ENCODE peak calls at places on chromosomes 2 and 18, in four cellular contexts. Z, X, K and V are unnamed samples.

GRCh38 chr18:45670281-45670962 is 53.6 kb upstream of the SLC14A1 start:
- DNase-seq in K (no peak), X (no peak), Z (no peak), V (peak; percentile 33)

GRCh38 chr2:158984554-158985207 is 16.2 kb downstream of the TANC1 start:
- DNase-seq in K (no peak), Z (peak; percentile 86), X (no peak), V (no peak)

GRCh38 chr2:45912109-45912508 is 260.6 kb downstream of the PRKCE start:
- DNase-seq in Z (no peak), X (no peak), K (no peak), V (no peak)

GRCh38 chr2:81324046-81324445 is 1019.5 kb upstream of the LRRTM1 start:
- DNase-seq in Z (peak; percentile 29), K (no peak), X (no peak), V (no peak)

GRCh38 chr18:26493021-26493420 is 55.3 kb downstream of the KCTD1 start:
- DNase-seq in X (no peak), K (no peak), Z (no peak), V (no peak)

GRCh38 chr2:199273043-199273647 is 184.6 kb downstream of the SATB2 start:
- DNase-seq in K (no peak), X (no peak), Z (no peak), V (no peak)

GRCh38 chr2:176121377-176122111 is 975 bp upstream of the HOXD9 start:
- DNase-seq in Z (no peak), X (no peak), K (no peak), V (no peak)

GRCh38 chr2:159713691-159714585 is 1.6 kb downstream of the MARCHF7 start:
- DNase-seq in K (no peak), X (no peak), Z (no peak), V (no peak)

GRCh38 chr2:32008811-32009478 is 1.9 kb downstream of the MEMO1 start:
- DNase-seq in K (no peak), X (peak; percentile 23), Z (no peak), V (no peak)

GRCh38 chr2:234003972-234004617 is 46.4 kb upstream of the SPP2 start:
- DNase-seq in Z (no peak), X (no peak), K (no peak), V (no peak)

DNA sequence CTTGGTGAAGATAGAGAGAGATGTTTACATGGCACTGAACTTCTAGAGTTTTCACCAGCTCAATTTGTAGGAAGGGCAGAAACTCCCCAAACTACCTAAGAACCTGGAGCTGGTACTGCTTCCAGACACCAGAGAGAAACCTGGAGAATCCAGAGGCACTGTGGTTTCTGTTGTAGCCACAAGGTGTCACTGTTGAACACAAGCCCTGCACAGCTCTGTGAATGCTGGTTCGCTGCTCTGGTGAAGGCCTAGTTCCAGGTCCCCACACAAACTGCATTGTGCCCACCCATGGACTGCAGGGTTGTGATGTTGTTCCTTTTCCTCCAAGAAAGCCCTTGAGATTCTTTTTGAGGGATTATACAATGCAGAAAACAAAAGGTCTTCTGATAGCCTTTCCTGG is 150.5 kb upstream of the HS6ST1 start:
- DNase-seq in K (no peak), Z (peak; percentile 27), X (no peak), V (no peak)
- TF ChIP-seq CTCF in K (no peak), Z (peak; percentile 86), X (peak; percentile 15), V (no peak)

GRCh38 chr18:77197073-77197472 is 52.6 kb upstream of the GALR1 start:
- DNase-seq in K (no peak), X (no peak), Z (peak; percentile 21), V (no peak)
- TF ChIP-seq CTCF in K (no peak), X (no peak), Z (peak; percentile 58), V (peak; percentile 2)

DNA sequence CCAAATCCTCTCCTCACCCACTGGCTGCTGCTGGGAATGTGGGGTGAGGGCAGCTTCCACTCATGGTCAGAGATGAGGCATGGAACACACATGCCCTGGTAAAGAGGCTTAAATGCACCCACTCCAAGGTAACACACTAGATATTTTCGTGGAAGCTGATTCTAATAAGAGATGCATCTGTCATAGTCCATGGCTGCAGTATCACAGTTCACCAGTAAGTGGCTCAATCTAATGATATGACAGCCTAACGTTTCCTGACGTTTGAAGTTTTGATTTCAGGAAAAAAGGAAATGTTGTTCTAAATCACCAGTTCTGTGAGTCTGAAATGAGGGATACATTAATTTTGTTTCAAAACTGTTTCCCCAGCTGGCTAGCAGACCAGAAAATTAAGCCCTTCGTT is 38.2 kb downstream of the LCT start:
- DNase-seq in K (no peak), X (no peak), Z (no peak), V (no peak)
- TF ChIP-seq CTCF in K (no peak), X (no peak), Z (peak; percentile 43), V (no peak)

GRCh38 chr18:48669991-48670750 is 131.3 kb downstream of the CTIF start:
- DNase-seq in K (no peak), Z (no peak), X (no peak), V (no peak)

GRCh38 chr18:48670751-48671560 is 132.1 kb downstream of the CTIF start:
- DNase-seq in Z (no peak), K (no peak), X (no peak), V (no peak)

GRCh38 chr18:48667276-48668254 is 128.7 kb downstream of the CTIF start:
- DNase-seq in K (no peak), Z (peak; percentile 60), X (no peak), V (peak; percentile 42)

GRCh38 chr18:48668466-48669179 is 129.8 kb downstream of the CTIF start:
- DNase-seq in X (no peak), Z (no peak), K (no peak), V (no peak)

DNA sequence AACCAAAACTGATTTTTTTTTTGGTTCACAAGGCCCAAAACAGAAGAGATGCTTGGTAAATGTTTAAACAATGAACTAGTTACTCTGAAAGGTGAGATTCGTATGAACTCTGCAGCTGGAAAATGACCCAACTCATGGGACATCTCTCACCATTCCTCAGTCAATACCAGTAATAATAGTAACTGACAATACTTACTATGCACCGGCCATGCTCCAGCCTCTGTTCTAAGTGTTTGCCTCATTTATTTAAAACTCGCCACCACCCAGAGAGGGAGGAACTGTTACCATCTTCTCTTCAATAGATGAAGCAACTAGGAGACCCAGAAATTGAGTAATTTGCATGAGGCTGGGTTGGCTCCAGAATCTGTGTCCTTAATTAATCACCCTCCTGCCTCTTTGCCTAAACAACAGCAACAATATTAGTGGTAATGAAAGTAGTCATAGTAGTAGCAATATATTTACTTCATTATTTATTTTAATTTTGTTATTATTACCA is 130.4 kb downstream of the CTIF start:
- DNase-seq in K (no peak), Z (no peak), X (no peak), V (no peak)
- TF ChIP-seq CTCF in K (no peak), Z (no peak), X (no peak), V (no peak)

DNA sequence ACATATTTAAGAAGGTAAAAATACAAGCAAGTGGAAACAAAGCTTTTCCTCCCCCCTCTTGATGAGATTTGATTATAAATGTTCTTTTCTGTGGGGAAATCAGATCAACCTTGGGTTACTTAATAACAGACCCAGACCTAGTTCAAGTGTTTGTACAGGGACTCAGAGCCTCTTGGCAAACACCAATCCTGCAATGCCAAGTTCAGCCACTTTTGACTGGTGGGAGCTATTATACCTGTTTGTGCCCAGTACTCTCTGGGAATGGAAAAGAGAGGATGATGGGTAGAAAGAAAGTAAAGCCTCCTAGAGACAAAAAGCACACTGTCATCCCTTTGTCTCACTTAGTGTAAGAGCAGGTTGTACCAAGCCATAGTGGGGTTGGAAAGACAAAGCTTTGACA is 63.8 kb upstream of the EPHA4 start:
- DNase-seq in Z (no peak), X (no peak), K (no peak), V (no peak)
- TF ChIP-seq CTCF in Z (peak; percentile 13), X (no peak), K (no peak), V (no peak)

GRCh38 chr2:21083482-21083881 is 39.6 kb upstream of the APOB start:
- DNase-seq in Z (no peak), K (no peak), X (no peak), V (no peak)
- TF ChIP-seq CTCF in Z (no peak), K (no peak), X (no peak), V (no peak)

DNA sequence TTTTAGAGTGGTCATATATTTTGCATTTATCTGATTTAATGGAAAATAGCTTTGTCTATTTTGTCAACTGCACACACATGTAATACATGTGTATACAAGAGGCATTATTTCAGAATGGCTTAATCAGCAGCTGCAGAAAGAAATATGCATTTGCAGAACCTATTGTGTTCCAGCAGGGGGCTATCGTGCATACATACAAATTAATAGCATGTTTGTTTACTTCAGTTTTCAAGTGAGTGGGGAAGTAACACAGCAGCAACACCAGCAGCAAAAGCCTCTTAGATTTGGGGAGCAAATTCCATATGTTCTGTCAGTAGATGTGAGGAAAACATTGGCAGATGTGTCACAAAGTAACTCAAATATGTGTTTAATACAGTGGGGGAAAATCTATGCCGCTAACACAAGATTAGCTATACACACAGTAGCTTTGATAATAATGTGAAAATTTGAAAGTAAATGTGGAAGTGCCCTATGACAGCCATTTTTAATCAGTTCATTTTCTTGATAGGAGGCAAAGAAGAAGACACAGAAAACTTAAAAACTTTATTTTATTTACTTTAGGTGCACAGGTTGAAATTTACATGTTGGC is 218.1 kb downstream of the WDR7 start:
- DNase-seq in K (no peak), Z (peak; percentile 30), X (peak; percentile 11), V (peak; percentile 13)
- TF ChIP-seq CTCF in K (peak; percentile 72), Z (peak; percentile 68), X (peak; percentile 61), V (peak; percentile 74)

GRCh38 chr18:79518683-79519128 is 123.0 kb downstream of the NFATC1 start:
- DNase-seq in X (no peak), K (no peak), Z (no peak), V (no peak)

GRCh38 chr18:79518028-79518682 is 122.4 kb downstream of the NFATC1 start:
- DNase-seq in X (no peak), K (no peak), Z (no peak), V (no peak)

GRCh38 chr18:79515944-79516351 is 120.2 kb downstream of the NFATC1 start:
- DNase-seq in Z (no peak), K (peak; percentile 7), X (no peak), V (no peak)

GRCh38 chr18:79516441-79516931 is 120.8 kb downstream of the NFATC1 start:
- DNase-seq in X (no peak), Z (no peak), K (peak; percentile 13), V (no peak)

DNA sequence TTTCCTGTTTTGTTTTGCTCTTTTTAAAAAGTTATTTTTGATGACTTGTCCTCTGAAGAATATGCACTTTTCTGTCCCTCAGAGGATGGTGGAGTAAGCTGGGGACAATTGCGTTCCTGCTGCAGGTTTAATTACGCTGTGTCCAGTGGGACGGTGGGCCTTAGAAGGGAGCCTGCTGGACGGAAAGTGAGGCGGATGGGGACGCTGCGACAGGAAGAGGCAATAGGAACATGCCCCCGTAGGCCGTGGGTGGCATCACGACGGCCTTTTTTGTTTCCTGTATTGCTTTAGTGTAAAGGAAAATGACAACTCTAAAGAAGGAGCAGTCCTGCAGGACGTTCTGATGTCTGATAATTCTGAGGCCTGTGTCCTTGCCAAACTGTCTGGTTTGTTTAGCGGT is 121.6 kb downstream of the NFATC1 start:
- DNase-seq in K (no peak), X (no peak), Z (no peak), V (no peak)
- TF ChIP-seq CTCF in K (no peak), X (no peak), Z (peak; percentile 35), V (no peak)